ENCODE peak calls at places on chromosomes 4 and X, in four cellular contexts. N, I, Y and H are unnamed samples.

GRCh38 chr4:79088991-79089705 is 149.9 kb upstream of the PAQR3 start:
- DNase-seq in N (no peak), I (no peak), Y (no peak), H (no peak)

GRCh38 chr4:87974856-87975462 is 555 bp upstream of the SPP1 start:
- DNase-seq in N (no peak), I (peak), Y (no peak), H (no peak)

GRCh38 chr4:185839204-185839712 is 27.3 kb upstream of the SORBS2 start:
- DNase-seq in N (peak), I (no peak), Y (peak), H (no peak)

GRCh38 chr4:186885289-186885688 is 161.6 kb upstream of the FAT1 start:
- DNase-seq in N (no peak), I (no peak), Y (no peak), H (no peak)

GRCh38 chr4:5758741-5759140 is 47.7 kb downstream of the EVC start:
- DNase-seq in N (peak), I (no peak), Y (peak), H (no peak)

GRCh38 chrX:68146054-68146453 is 287.2 kb downstream of the OPHN1 start:
- DNase-seq in N (peak), I (no peak), Y (peak), H (no peak)

GRCh38 chr4:2534904-2535385 is 1.5 kb upstream of the FAM193A start:
- DNase-seq in N (no peak), I (no peak), Y (no peak), H (no peak)

GRCh38 chrX:70452143-70452733 is 7.6 kb downstream of the DLG3 start:
- DNase-seq in N (peak), I (peak), Y (peak), H (no peak)

GRCh38 chrX:37854148-37854547 is 6.8 kb upstream of the DYNLT3 start:
- DNase-seq in N (no peak), I (no peak), Y (no peak), H (no peak)

GRCh38 chr4:95181446-95182306 is 367.1 kb downstream of the UNC5C start:
- DNase-seq in N (peak), I (no peak), Y (peak), H (no peak)

GRCh38 chrX:103685396-103685795 is 1.1 kb downstream of the MORF4L2 start:
- DNase-seq in N (no peak), I (no peak), Y (peak), H (no peak)

GRCh38 chrX:103686199-103687072 is at the start of gene MORF4L2:
- DNase-seq in N (peak), I (peak), Y (peak), H (peak)

GRCh38 chrX:103687696-103688191 is 1.2 kb upstream of the MORF4L2 start:
- DNase-seq in N (peak), I (peak), Y (peak), H (no peak)

GRCh38 chrX:103688949-103689348 is 2.5 kb upstream of the MORF4L2 start:
- DNase-seq in N (peak), I (no peak), Y (peak), H (no peak)

DNA sequence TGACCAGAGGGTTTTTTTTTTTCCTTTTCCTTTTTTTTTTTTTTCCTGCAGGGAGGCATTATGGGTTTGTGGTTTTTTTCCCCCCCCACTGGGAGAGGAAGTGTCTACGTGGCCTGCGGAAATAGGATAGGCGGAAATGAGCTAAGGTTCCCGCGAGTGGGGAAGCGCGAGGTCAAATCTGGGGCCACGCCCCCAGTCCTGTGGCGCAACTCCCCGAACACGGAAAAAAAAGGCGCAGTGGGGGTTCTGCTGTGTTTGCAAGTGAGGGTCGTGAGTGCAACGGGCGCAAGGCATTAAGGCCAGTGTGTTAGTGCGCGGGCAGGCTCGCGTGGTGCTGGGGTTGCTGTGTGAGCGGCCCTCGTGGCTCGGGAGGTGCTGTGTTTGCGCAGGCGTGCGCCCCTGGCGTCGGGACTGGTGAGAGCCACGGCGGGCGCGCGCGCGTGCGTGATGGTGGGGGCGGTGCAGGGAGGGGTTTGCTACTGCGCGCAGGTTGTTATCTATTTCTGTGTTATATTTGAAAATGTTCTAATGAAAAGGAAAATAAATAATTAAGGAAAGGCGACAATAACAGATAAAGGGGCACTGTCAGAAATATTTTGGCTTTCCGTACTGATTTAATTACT is 685 bp upstream of the MORF4L2 start:
- DNase-seq in N (no peak), I (peak), Y (peak), H (peak)
- TF ChIP-seq CTCF in N (peak), I (no peak), Y (peak), H (peak)

DNA sequence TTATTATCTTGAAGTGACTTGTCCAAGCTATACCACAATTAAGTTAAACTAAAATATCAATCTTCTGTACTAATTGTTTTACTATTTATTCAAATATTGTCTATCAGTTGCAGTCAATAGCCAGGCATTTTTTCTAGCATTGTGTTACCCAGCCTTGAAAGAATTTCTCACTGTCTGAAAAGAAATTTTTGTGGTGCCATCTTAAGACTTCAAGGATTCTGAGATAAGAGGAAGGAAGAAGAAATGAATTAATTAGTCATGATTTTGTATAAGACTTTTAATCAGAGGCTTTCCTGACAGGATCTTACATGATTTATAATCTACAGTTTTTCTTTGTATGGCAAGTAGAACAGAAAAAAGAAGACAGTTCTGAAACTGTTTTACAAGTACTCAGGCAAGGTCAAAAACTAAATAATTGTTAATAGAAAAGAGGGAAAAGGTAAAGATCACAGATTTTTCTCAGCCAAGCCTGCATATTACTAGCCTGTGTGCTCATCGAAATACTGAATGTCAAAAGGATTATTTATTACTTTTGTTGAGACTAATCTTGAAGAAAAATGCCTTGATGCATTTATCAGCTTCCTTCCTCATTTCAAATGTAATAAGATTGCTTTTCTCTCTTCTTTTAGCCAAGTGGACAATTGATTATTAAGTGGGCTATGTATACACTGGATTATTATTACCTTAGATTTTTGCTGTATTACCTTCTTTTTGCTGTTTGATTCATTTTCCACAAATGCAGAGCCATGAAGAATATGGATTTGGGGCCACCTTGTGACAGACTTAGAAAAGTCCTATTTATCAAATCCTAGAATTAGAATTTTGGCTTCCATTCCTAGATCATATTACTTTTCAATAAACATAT is 53.8 kb downstream of the CXCL1 start:
- DNase-seq in N (peak), I (no peak), Y (peak), H (no peak)
- TF ChIP-seq CTCF in N (peak), I (peak), Y (peak), H (peak)

DNA sequence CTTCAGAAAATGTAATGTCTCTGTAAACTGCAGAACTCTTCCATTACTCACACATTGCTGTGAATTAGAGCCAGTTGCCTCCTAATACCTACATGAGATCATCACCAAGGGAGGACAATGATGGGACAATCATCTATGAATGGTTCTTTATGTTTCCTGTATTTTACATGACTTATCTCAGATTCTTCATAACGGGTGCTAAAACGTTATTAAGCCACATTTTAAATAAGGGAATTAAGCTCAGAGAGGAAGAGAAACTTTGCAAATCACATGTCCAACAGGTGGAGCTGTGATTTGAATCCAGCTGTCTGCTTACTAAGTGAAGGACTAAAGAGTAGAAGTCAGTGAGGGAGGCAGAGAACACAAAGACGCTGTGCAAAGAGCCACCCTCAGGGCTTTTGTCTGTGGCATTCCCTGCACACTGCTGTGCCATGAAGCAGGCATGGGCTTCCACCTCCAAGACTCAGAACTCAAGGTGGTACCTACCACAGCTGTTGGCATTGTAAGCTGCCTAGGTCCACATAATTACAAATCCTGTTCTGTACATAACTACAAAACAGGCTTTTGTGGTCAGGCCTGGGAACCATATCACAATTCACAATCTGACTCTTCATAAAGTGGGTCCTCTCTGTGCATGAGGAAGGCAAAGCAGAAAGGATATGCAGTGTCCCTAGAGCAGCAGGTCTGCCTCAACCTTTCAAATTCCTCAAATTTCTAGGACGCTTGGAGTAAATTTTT is 12.8 kb downstream of the TBC1D9 start:
- DNase-seq in N (no peak), I (no peak), Y (no peak), H (no peak)
- TF ChIP-seq CTCF in N (peak), I (no peak), Y (no peak), H (peak)

GRCh38 chr4:137082051-137082450 is 450.2 kb downstream of the PCDH18 start:
- DNase-seq in N (no peak), I (no peak), Y (no peak), H (no peak)

GRCh38 chr4:137083571-137083970 is 448.7 kb downstream of the PCDH18 start:
- DNase-seq in N (peak), I (no peak), Y (peak), H (no peak)
- TF ChIP-seq CTCF in N (no peak), I (no peak), Y (no peak), H (no peak)

DNA sequence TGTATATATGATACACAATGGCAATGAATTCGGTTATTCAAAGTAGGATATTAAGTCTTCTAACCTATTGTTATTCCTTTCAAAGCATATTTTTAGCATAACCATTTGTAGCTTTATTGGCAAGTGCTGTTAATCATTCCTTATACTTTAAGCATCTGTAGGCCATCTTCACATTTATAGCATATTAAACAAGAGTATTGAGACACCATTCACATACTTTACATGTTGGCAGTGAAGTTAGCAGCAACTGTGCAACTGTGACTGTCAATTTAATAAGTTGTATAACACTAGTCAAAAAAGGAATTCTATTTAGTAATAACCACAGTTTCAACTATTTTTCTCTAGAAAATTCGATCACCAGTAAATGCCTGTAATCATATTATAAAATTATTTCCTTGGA is 107.3 kb upstream of the MYOZ2 start:
- DNase-seq in N (no peak), I (no peak), Y (no peak), H (no peak)
- TF ChIP-seq CTCF in N (no peak), I (no peak), Y (no peak), H (no peak)

GRCh38 chr4:75630932-75631320 is 598 bp upstream of the CDKL2 start:
- DNase-seq in N (no peak), I (no peak), Y (peak), H (no peak)

GRCh38 chr4:75633846-75634245 is 3.5 kb upstream of the CDKL2 start:
- DNase-seq in N (peak), I (no peak), Y (peak), H (no peak)

GRCh38 chr4:75637176-75637575 is 6.8 kb upstream of the CDKL2 start:
- DNase-seq in N (no peak), I (no peak), Y (no peak), H (no peak)

GRCh38 chr4:75634951-75635350 is 4.6 kb upstream of the CDKL2 start:
- DNase-seq in N (no peak), I (no peak), Y (no peak), H (no peak)

GRCh38 chr4:75634281-75634680 is 4.0 kb upstream of the CDKL2 start:
- DNase-seq in N (no peak), I (no peak), Y (no peak), H (no peak)
- TF ChIP-seq CTCF in N (no peak), I (no peak), Y (no peak), H (no peak)

GRCh38 chr4:44927361-44928061 is 201.2 kb upstream of the GNPDA2 start:
- DNase-seq in N (peak), I (no peak), Y (peak), H (no peak)
- TF ChIP-seq CTCF in N (peak), I (no peak), Y (peak), H (peak)

DNA sequence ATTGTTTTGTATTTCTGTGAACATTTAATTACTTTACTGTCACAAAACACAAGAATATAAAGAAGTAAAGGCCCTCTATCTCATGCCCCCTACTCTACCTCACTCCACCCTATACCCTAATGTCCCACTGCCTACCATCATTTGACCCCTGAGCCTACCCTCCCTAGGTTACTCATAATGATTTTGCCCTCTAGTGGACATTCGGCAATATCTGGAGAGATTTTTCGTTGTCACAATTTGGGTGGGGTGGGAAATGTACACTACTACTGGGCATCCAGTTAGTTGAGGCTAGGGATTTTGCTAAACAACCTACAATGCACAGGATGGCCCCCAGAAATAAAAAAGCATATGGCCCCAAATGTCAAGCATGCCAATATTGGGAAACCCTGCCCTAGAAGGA is 10.2 kb downstream of the TEX13A start:
- DNase-seq in N (no peak), I (no peak), Y (no peak), H (no peak)
- TF ChIP-seq CTCF in N (no peak), I (no peak), Y (no peak), H (no peak)